ENCODE peak calls at places on chromosomes 16 and 17, in five cellular contexts. One of them, this sample, is unnamed.

GRCh38 chr16:68013440-68013839 is 2.3 kb downstream of the DPEP2NB start:
- DNase-seq in IMR-90: no peak
- DNase-seq in SK-N-SH: no peak
- DNase-seq in HepG2: no peak
- DNase-seq in K562: no peak
- DNase-seq in this sample: no peak

GRCh38 chr16:89164436-89164835 is 7.1 kb upstream of the CDH15 start:
- DNase-seq in IMR-90: no peak
- DNase-seq in SK-N-SH: peak
- DNase-seq in HepG2: no peak
- DNase-seq in K562: no peak
- DNase-seq in this sample: no peak

GRCh38 chr16:81752876-81753227 is 26.2 kb upstream of the PLCG2 start:
- DNase-seq in IMR-90: no peak
- DNase-seq in SK-N-SH: no peak
- DNase-seq in HepG2: no peak
- DNase-seq in K562: no peak
- DNase-seq in this sample: no peak

GRCh38 chr17:57402691-57403090 is 146.4 kb downstream of the MSI2 start:
- DNase-seq in IMR-90: no peak
- DNase-seq in SK-N-SH: peak
- DNase-seq in HepG2: no peak
- DNase-seq in K562: no peak
- DNase-seq in this sample: no peak

GRCh38 chr16:3577302-3577752 is at the start of gene NLRC3:
- DNase-seq in IMR-90: no peak
- DNase-seq in SK-N-SH: no peak
- DNase-seq in HepG2: no peak
- DNase-seq in K562: no peak
- DNase-seq in this sample: no peak

GRCh38 chr17:43456661-43457361 is 27.0 kb upstream of the DHX8 start:
- DNase-seq in IMR-90: peak
- DNase-seq in SK-N-SH: no peak
- DNase-seq in HepG2: peak
- DNase-seq in K562: no peak
- DNase-seq in this sample: no peak

GRCh38 chr17:80976718-80977117 is 14.9 kb upstream of the CHMP6 start:
- DNase-seq in IMR-90: peak
- DNase-seq in SK-N-SH: no peak
- DNase-seq in HepG2: no peak
- DNase-seq in K562: no peak
- DNase-seq in this sample: no peak

GRCh38 chr17:67069591-67070136 is 25.3 kb downstream of the CACNG1 start:
- DNase-seq in IMR-90: no peak
- DNase-seq in SK-N-SH: no peak
- DNase-seq in HepG2: no peak
- DNase-seq in K562: no peak
- DNase-seq in this sample: no peak

GRCh38 chr17:62631086-62631935 is 3.8 kb downstream of the MRC2 start:
- DNase-seq in IMR-90: no peak
- DNase-seq in SK-N-SH: no peak
- DNase-seq in HepG2: no peak
- DNase-seq in K562: no peak
- DNase-seq in this sample: no peak

DNA sequence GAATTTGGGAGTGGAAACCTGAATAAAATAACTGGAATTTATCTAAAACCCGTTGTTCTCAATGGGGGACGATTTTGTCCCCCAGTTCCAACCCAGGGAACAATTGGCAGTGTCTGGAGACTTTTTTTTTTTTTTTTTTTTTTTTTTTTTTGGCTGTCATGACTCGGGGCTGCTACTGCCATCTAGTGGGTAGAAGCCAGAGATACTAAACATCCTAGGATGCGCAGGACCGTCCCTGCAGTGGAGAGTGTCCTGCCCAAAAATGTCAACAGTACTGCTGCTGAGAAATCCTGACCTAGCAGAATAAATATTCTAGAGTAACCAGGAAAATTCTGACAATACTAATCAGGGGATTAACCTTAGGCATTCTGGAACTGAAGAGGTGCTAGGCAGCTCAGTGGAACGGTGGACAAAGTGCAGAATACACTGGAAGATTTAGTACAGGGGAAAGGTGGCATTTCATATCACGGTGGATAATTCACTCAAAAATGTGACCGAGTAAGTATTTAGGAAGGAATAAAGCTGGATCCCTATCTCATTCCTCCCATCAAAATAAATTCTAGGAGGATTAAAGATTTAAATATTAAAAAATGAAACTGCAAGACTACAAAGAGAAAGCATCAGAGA is 107.6 kb downstream of the SPECC1 start:
- DNase-seq in IMR-90: peak
- DNase-seq in SK-N-SH: peak
- DNase-seq in HepG2: peak
- DNase-seq in K562: peak
- DNase-seq in this sample: peak
- TF ChIP-seq SMC3 in IMR-90: peak
- TF ChIP-seq SMC3 in SK-N-SH: peak
- TF ChIP-seq SMC3 in HepG2: peak
- TF ChIP-seq SMC3 in K562: peak
- TF ChIP-seq SMC3 in this sample: peak

GRCh38 chr16:29900888-29901606 is 759 bp downstream of the ASPHD1 start:
- DNase-seq in IMR-90: no peak
- DNase-seq in SK-N-SH: peak
- DNase-seq in HepG2: no peak
- DNase-seq in K562: no peak
- DNase-seq in this sample: no peak

GRCh38 chr16:29900102-29900887 is at the start of gene ASPHD1:
- DNase-seq in IMR-90: peak
- DNase-seq in SK-N-SH: peak
- DNase-seq in HepG2: peak
- DNase-seq in K562: peak
- DNase-seq in this sample: peak

GRCh38 chr16:29898135-29898534 is 1.2 kb downstream of the SEZ6L2 start:
- DNase-seq in IMR-90: no peak
- DNase-seq in SK-N-SH: peak
- DNase-seq in HepG2: no peak
- DNase-seq in K562: no peak
- DNase-seq in this sample: no peak

GRCh38 chr16:29898786-29899515 is 399 bp downstream of the SEZ6L2 start:
- DNase-seq in IMR-90: no peak
- DNase-seq in SK-N-SH: peak
- DNase-seq in HepG2: no peak
- DNase-seq in K562: no peak
- DNase-seq in this sample: no peak

DNA sequence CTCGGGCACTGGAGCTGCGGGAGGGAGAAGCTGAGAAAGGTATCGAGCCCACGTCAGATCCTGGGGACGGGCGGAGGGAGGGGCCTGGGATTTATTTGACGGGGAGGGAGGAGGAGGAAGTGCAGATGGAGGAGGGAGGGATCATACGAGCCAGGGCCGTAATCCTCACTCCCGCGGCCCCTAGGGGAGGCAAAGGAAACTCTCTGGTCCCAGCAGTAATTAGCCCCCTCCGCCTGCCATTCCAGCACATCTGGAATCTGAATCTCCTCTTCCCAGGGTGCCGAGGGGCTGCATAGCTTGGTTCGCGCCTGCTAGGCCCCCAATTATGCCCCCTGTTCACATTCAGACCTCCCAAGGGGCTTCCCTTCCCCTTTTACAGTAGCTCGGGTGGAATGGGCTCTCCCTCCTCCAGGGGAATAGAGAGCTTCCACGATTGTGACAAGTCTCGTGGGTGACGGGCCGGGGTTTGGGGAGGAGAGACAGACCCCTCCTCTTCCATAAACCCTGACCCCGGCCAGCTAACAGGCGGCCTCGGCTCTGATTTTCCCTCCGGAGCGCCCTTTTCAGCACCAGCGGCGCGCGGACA is at the start of gene SEZ6L2:
- DNase-seq in IMR-90: peak
- DNase-seq in SK-N-SH: peak
- DNase-seq in HepG2: peak
- DNase-seq in K562: peak
- DNase-seq in this sample: peak
- TF ChIP-seq SMC3 in IMR-90: peak
- TF ChIP-seq SMC3 in SK-N-SH: no peak
- TF ChIP-seq SMC3 in HepG2: peak
- TF ChIP-seq SMC3 in K562: no peak
- TF ChIP-seq SMC3 in this sample: no peak

GRCh38 chr16:85746431-85747227 is 4.3 kb downstream of the C16orf74 start:
- DNase-seq in IMR-90: peak
- DNase-seq in SK-N-SH: no peak
- DNase-seq in HepG2: no peak
- DNase-seq in K562: no peak
- DNase-seq in this sample: peak
- TF ChIP-seq SMC3 in IMR-90: no peak
- TF ChIP-seq SMC3 in SK-N-SH: no peak
- TF ChIP-seq SMC3 in HepG2: no peak
- TF ChIP-seq SMC3 in K562: no peak
- TF ChIP-seq SMC3 in this sample: no peak

DNA sequence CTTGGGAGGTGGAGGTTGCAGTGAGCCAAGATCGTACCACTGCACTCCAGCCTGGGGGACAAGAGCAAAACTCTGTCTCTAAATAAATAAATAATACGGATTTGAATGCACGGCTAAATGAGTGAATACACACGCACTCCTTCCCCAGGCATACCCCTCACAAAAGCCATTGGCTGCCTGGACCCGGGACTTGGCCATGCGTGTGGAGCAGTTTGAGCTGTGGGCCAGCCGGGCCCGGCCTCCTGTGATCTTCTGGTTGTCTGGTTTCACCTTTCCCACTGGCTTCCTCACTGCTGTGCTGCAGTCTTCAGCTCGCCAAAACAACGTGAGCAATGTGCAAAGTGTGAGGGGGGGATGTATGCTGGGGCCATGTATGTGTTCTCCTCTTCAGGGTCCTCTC is 1.6 kb upstream of the KDM6B start:
- DNase-seq in IMR-90: no peak
- DNase-seq in SK-N-SH: no peak
- DNase-seq in HepG2: no peak
- DNase-seq in K562: no peak
- DNase-seq in this sample: no peak
- TF ChIP-seq SMC3 in IMR-90: no peak
- TF ChIP-seq SMC3 in SK-N-SH: no peak
- TF ChIP-seq SMC3 in HepG2: no peak
- TF ChIP-seq SMC3 in K562: no peak
- TF ChIP-seq SMC3 in this sample: no peak